ENCODE peak calls at places on chromosomes 4 and X, in seven cellular contexts. M is IMR-90, A is AG04450, S is heart left ventricle, D is epithelial cell of esophagus, Z is kidney, Y is RWPE2. G is an unnamed sample.

GRCh38 chr4:165478260-165478659 is 99.5 kb downstream of the CPE start:
- DNase-seq in S (no peak), Z (no peak), M (no peak), A (no peak), D (no peak), Y (no peak), G (no peak)

GRCh38 chr4:41935652-41936021 is 408 bp downstream of the TMEM33 start:
- DNase-seq in D (peak; percentile 59), Z (no peak), A (no peak), M (peak; percentile 10), Y (no peak), S (no peak), G (no peak)

GRCh38 chrX:77962068-77962902 is 7.2 kb downstream of the PGAM4 start:
- DNase-seq in S (no peak), M (peak; percentile 4), Y (no peak), A (no peak), D (no peak), Z (no peak), G (no peak)

GRCh38 chr4:76779740-76780459 is 118.0 kb downstream of the SOWAHB start:
- DNase-seq in S (no peak), Z (no peak), A (peak; percentile 41), M (peak; percentile 78), D (no peak), Y (no peak), G (no peak)

GRCh38 chr4:57211131-57211530 is 100.9 kb upstream of the IGFBP7 start:
- DNase-seq in Y (no peak), S (no peak), Z (no peak), A (no peak), D (no peak), M (no peak), G (no peak)

GRCh38 chr4:88965053-88965452 is 91.9 kb downstream of the FAM13A start:
- DNase-seq in S (no peak), M (peak; percentile 16), D (peak; percentile 27), Y (no peak), Z (no peak), A (no peak), G (no peak)

GRCh38 chr4:110614173-110614948 is 8.5 kb downstream of the PITX2 start:
- DNase-seq in D (no peak), A (no peak), Z (no peak), S (no peak), M (no peak), Y (no peak), G (no peak)

GRCh38 chr4:186789671-186790070 is 66.0 kb upstream of the FAT1 start:
- DNase-seq in M (peak; percentile 86), S (no peak), Z (no peak), Y (no peak), D (no peak), A (peak; percentile 66), G (no peak)

GRCh38 chr4:26321326-26322276 is 787 bp downstream of the RBPJ start:
- DNase-seq in Z (peak; percentile 83), M (peak; percentile 41), S (no peak), A (no peak), Y (no peak), D (no peak), G (no peak)

GRCh38 chr4:38989487-38989886 is 42.7 kb downstream of the TMEM156 start:
- DNase-seq in Y (no peak), A (no peak), M (peak; percentile 65), Z (no peak), D (peak; percentile 69), S (no peak), G (no peak)

GRCh38 chrX:30824275-30824674 is 64.8 kb downstream of the TAB3 start:
- DNase-seq in Y (no peak), A (no peak), Z (no peak), M (no peak), S (no peak), D (no peak), G (no peak)

GRCh38 chr4:71026086-71026485 is 32.6 kb downstream of the DCK start:
- DNase-seq in Y (no peak), Z (no peak), D (peak; percentile 77), M (peak; percentile 90), S (no peak), A (peak; percentile 53), G (peak; percentile 14)

GRCh38 chr4:154928640-154929257 is 147.7 kb downstream of the RBM46 start:
- DNase-seq in Z (no peak), Y (no peak), A (peak; percentile 13), D (peak; percentile 77), S (no peak), M (peak; percentile 55), G (peak; percentile 4)

GRCh38 chrX:24124227-24124799 is 25.2 kb upstream of the ZFX start:
- DNase-seq in Y (no peak), M (no peak), Z (no peak), A (no peak), S (no peak), D (no peak), G (no peak)

GRCh38 chr4:106162278-106162677 is 153.7 kb downstream of the TBCK start:
- DNase-seq in A (no peak), S (no peak), Z (no peak), M (no peak), D (no peak), Y (no peak), G (no peak)

GRCh38 chr4:94834496-94834895 is 76.7 kb downstream of the BMPR1B start:
- DNase-seq in S (no peak), A (no peak), Z (no peak), Y (no peak), D (no peak), M (no peak), G (no peak)

GRCh38 chr4:103012085-103012484 is 7.4 kb downstream of the SLC9B1 start:
- DNase-seq in Z (no peak), A (peak; percentile 62), S (no peak), M (peak; percentile 83), D (peak; percentile 72), Y (no peak), G (peak; percentile 19)

GRCh38 chrX:48683411-48683982 is at the start of gene WAS:
- DNase-seq in M (no peak), D (no peak), Z (no peak), A (no peak), Y (no peak), S (peak; percentile 54), G (no peak)

GRCh38 chr4:147782087-147782781 is 50.3 kb downstream of the ARHGAP10 start:
- DNase-seq in Y (no peak), Z (no peak), S (no peak), M (peak; percentile 70), D (peak; percentile 48), A (no peak), G (no peak)
- H3K4me3 ChIP-seq in Y (no peak overlapping the region), Z (no peak overlapping the region), S (no peak overlapping the region), M (no peak overlapping the region), D (no peak overlapping the region), A (no peak overlapping the region), G (no peak overlapping the region)

DNA sequence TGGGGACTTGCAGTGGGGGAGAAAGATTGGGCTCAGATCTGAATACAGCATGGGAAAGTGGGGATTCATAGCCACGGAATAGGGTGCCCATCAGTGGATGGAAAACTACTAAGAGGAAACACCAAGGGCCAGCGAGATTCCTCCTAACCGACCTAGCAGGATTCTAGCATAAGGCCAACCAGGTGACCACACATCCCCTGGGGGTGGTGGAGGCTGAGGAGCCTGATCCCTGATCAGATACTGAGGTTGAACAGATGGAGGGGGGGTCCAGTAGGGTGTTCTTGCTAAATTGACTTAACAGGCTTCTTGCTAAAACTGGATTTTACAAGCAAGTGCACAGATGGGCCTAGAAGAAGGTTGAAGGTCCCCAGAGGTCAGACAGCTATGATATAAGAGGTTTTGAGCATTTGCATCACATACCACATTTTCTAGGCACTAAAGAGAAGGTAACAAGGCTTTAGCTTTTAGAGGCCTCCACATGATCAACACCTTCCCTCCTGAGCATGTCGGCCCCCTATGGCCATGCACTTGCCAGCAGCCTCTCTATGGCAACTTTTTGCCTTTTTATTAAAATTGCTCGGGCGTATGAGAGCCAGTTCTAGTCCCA is 69.1 kb upstream of the PUDP start:
- DNase-seq in A (no peak), Z (no peak), M (no peak), S (no peak), D (no peak), Y (no peak), G (no peak)
- TF ChIP-seq CTCF in A (no peak), Z (no peak), M (no peak), S (no peak), D (no peak), Y (no peak), G (no peak)

GRCh38 chr4:123092603-123093002 is 170.2 kb upstream of the NUDT6 start:
- DNase-seq in S (no peak), M (no peak), A (no peak), Z (no peak), Y (no peak), D (no peak), G (no peak)
- H3K4me3 ChIP-seq in S (no peak overlapping the region), M (no peak overlapping the region), A (no peak overlapping the region), Z (no peak overlapping the region), Y (no peak overlapping the region), D (no peak overlapping the region), G (no peak overlapping the region)

DNA sequence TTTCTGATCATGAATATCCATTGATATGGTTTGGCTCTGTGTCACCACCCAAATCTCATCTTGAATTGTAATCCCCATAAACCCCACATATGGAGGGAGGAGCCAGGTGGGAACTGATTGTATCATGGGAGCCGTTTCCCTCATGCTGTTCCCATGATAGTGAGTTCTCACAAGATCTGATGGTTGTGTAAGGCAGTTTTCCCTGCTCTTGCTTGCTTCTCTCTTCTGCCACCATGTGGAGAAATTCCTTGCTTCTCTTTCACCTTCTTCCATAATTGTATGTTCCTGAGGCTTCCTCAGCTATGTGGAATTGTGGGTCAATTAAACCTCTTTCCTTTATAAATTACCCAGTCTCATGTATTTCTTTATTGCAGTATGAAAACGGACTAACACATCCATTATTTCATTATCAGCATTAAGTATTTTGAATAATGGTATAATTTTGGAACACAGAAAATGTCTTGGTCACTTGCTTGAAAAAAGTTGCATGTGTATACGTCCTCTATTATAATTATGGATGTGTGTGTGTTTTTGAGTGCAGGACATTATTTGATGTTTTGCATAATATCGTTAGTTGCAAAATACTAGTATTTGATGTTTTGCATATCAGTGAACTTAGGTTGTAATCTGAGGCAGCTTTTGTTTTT is 334.6 kb downstream of the PCDH10 start:
- DNase-seq in Y (no peak), D (peak; percentile 71), M (peak; percentile 33), S (no peak), Z (no peak), A (peak; percentile 15), G (peak; percentile 2)
- TF ChIP-seq CTCF in Y (peak; percentile 54), D (peak; percentile 80), M (peak; percentile 31), S (no peak), Z (peak; percentile 29), A (peak; percentile 59), G (peak; percentile 43)

GRCh38 chrX:37454537-37455285 is 105.5 kb downstream of the PRRG1 start:
- DNase-seq in Y (no peak), D (peak; percentile 78), Z (no peak), M (peak; percentile 29), A (no peak), S (no peak), G (no peak)
- H3K4me3 ChIP-seq in Y (no peak overlapping the region), D (no peak overlapping the region), Z (no peak overlapping the region), M (no peak overlapping the region), A (no peak overlapping the region), S (no peak overlapping the region), G (no peak overlapping the region)

DNA sequence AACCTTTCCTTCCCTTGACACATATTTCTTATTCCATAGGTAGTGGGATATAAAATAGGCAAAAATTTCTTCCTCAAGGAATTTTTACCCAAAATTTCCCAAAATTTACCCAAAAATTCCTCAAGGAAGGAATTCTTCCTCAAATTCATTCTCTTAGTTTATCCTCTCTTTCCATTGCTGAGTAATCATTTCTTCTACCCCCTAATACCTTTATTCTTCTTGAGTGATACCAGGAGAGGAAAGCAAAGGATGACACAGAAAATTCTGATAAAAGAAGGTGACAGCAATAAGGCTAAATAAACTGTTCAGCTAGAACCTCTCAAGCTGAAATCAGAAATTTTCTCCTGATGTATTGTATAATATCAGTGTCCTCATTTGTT is 191.4 kb upstream of the MAB21L2 start:
- DNase-seq in D (no peak), A (no peak), S (no peak), Z (no peak), M (no peak), Y (no peak), G (no peak)
- TF ChIP-seq CTCF in D (no peak), A (no peak), S (no peak), Z (no peak), M (no peak), Y (no peak), G (no peak)